ENCODE peak calls at places on chromosome 21, in six cellular contexts. V, P, U, T, N and F are unnamed samples.

GRCh38 chr21:38438476-38438893 is 59.8 kb downstream of the ERG start:
- DNase-seq in V (peak), P (no peak), U (peak), T (peak), N (peak), F (no peak)

GRCh38 chr21:36756527-36756926 is 57.6 kb downstream of the SIM2 start:
- DNase-seq in V (no peak), P (no peak), U (no peak), T (no peak), N (no peak), F (no peak)

GRCh38 chr21:29095203-29095602 is 21.8 kb upstream of the CCT8 start:
- DNase-seq in V (no peak), P (no peak), U (no peak), T (no peak), N (no peak), F (no peak)

GRCh38 chr21:35226960-35227741 is 178.0 kb upstream of the RUNX1 start:
- DNase-seq in V (no peak), P (no peak), U (no peak), T (no peak), N (no peak), F (no peak)

GRCh38 chr21:33266784-33267135 is 593 bp downstream of the IL10RB start:
- DNase-seq in V (no peak), P (no peak), U (no peak), T (peak), N (no peak), F (no peak)

GRCh38 chr21:27817061-27817460 is 850.2 kb upstream of the ADAMTS5 start:
- DNase-seq in V (no peak), P (no peak), U (no peak), T (no peak), N (no peak), F (no peak)

GRCh38 chr21:39556176-39556575 is 56.6 kb upstream of the B3GALT5 start:
- DNase-seq in V (no peak), P (no peak), U (no peak), T (no peak), N (no peak), F (no peak)

GRCh38 chr21:26148834-26149354 is 21.7 kb downstream of the APP start:
- DNase-seq in V (no peak), P (no peak), U (no peak), T (no peak), N (no peak), F (no peak)

GRCh38 chr21:35266546-35266945 is 217.4 kb upstream of the RUNX1 start:
- DNase-seq in V (no peak), P (no peak), U (no peak), T (no peak), N (no peak), F (no peak)

DNA sequence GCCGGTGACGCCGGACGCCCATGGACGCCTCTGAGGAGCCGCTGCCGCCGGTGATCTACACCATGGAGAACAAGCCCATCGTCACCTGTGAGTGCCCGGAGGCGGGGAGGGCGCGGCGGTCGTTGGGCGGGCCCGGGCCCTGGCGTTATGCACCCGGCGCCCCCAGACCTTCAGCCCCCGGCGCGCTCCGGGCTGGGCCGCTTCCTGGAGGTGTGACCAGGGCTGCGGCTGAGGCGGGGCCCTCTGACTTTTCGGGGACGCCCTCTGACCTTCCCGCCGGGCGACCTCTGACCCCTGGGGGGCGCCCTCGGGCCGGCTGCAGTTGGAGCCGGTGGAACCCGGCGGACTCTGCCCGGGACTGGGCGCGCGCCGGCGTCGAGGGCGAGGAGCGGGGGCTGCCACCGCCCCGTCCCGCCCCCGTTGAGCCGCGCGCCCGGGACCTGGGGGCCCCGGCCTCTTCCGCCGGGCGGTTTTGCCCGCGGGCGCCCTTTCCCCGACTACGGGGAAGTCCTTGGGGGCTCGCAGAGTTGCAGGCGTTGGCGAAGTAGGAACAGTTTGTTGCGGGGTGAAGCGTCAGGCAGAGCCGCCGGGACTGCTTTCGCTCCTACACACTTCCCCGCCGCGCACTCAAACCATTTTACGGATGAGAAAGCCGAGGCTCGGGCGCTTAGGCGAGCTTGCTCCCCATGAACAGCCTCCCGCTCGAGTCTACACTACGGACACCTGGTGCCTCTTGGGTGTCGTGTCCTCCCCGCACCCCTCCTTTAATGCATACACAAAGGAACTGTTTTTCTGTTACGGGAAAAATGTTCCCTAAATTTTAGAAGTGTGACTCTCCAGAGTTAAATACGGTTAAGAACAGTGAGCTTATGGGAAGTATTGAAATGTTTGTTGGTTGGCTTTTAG is 618 bp downstream of the TRAPPC10 start:
- DNase-seq in V (peak), P (no peak), U (peak), T (peak), N (peak), F (peak)
- TF ChIP-seq CTCF in V (no peak), P (no peak), U (no peak), T (peak), N (no peak), F (peak)

GRCh38 chr21:44455524-44456206 is 355 bp downstream of the LRRC3 start:
- DNase-seq in V (peak), P (no peak), U (peak), T (peak), N (peak), F (peak)
- TF ChIP-seq CTCF in V (no peak), P (no peak), U (no peak), T (peak), N (no peak), F (peak)

GRCh38 chr21:42495027-42495426 is 997 bp downstream of the RSPH1 start:
- DNase-seq in V (no peak), P (peak), U (no peak), T (no peak), N (no peak), F (no peak)

GRCh38 chr21:42496839-42497202 is 797 bp upstream of the RSPH1 start:
- DNase-seq in V (no peak), P (peak), U (no peak), T (no peak), N (no peak), F (no peak)

GRCh38 chr21:42498012-42498411 is 2.0 kb upstream of the RSPH1 start:
- DNase-seq in V (no peak), P (no peak), U (no peak), T (no peak), N (no peak), F (peak)

GRCh38 chr21:42496120-42496838 is at the start of gene RSPH1:
- DNase-seq in V (peak), P (peak), U (peak), T (peak), N (peak), F (peak)

DNA sequence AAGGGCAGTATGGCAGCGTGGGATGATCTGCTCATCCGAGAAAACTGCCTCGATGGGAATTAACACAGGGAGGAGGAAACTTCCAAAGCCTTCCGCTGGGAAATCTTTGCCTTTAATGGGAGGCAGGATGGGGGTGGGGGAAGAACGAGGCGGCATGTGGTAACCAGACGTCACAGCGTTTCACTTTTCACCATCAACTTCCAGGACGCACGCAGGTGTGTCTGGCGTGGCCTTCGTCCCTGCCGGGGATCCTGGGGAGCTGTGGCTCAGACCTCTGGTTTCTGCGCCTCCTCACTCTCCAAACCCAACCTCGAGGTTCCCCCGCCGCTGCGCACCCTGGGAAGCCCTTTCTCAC is 282 bp downstream of the RSPH1 start:
- DNase-seq in V (no peak), P (no peak), U (no peak), T (no peak), N (no peak), F (no peak)
- TF ChIP-seq CTCF in V (no peak), P (no peak), U (no peak), T (no peak), N (no peak), F (peak)

DNA sequence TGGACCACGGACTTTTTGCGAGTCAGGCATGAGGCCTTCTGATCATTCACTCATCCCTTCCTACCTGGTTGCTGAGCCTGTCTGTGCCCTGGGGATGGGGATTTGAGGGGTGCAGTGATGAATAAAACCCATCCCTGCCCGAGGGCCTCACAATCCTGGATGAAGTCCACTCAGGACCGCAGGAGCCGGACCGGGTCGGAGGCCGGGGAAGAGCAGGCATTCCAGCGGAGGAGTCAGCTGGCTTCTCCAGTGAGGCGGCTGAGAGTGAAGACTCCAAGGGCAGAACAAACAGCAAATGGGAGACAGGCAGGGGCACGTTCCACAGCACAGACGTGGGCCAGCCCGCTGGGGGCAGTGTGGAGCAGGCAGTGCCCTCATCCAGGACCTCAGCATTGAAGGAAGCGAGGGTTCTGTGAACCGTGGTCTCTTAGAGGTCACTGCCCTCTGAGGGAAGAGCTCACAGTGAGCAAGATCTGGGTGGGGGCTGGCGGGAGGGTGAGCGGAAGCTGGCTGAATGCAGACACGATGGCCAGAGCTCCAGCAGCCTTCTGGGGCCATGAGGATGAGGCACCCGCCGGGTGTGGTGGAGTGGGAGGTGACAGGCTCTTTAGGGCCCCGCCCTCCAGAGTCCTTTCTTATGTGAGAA is 10.9 kb upstream of the LRRC3 start:
- DNase-seq in V (peak), P (no peak), U (no peak), T (peak), N (peak), F (no peak)
- TF ChIP-seq CTCF in V (peak), P (no peak), U (peak), T (no peak), N (no peak), F (peak)